ENCODE peak calls at places on chromosomes 6 and 20, in eight cellular contexts. C, S, Q, J, N, M, A and W are unnamed samples.
A peak's percentile ranks its signal among the peaks of the same experiment; 100 is the strongest.

GRCh38 chr6:81697564-81697963 is 54.9 kb downstream of the TENT5A start:
- DNase-seq in N (no peak), J (no peak), Q (no peak), A (peak; percentile 26), S (no peak), M (no peak), C (no peak), W (no peak)

GRCh38 chr6:26250806-26251075 is 114.3 kb upstream of the BTN3A2 start:
- DNase-seq in A (no peak), S (no peak), J (no peak), Q (peak; percentile 42), N (no peak), M (no peak), C (no peak), W (no peak)

GRCh38 chr20:35129647-35130069 is 17.5 kb downstream of the EDEM2 start:
- DNase-seq in S (no peak), J (no peak), N (no peak), C (no peak), M (no peak), A (peak; percentile 56), Q (no peak), W (no peak)

GRCh38 chr6:149854532-149854931 is 9.6 kb downstream of the LRP11 start:
- DNase-seq in Q (no peak), C (no peak), J (no peak), S (no peak), M (no peak), N (no peak), A (peak; percentile 42), W (no peak)

GRCh38 chr6:42007286-42007685 is 43.0 kb upstream of the TAF8 start:
- DNase-seq in M (peak; percentile 41), A (no peak), J (no peak), S (no peak), C (no peak), Q (no peak), N (no peak), W (no peak)

GRCh38 chr6:169397684-169398083 is 144.0 kb upstream of the THBS2 start:
- DNase-seq in M (no peak), Q (no peak), N (no peak), C (no peak), S (no peak), J (no peak), A (no peak), W (no peak)

GRCh38 chr6:162921062-162921461 is 193.3 kb downstream of the PACRG start:
- DNase-seq in N (no peak), J (no peak), C (no peak), S (no peak), A (no peak), M (no peak), Q (no peak), W (no peak)

GRCh38 chr6:156832166-156832743 is 55.1 kb downstream of the ARID1B start:
- DNase-seq in A (no peak), Q (no peak), S (peak; percentile 38), C (no peak), M (no peak), J (no peak), N (no peak), W (peak; percentile 28)

GRCh38 chr20:25444556-25444955 is 37.1 kb downstream of the GINS1 start:
- DNase-seq in S (no peak), C (no peak), M (no peak), A (no peak), J (no peak), Q (no peak), N (no peak), W (no peak)

GRCh38 chr6:17986656-17987575 is 519 bp downstream of the KIF13A start:
- DNase-seq in M (peak; percentile 54), J (no peak), S (peak; percentile 83), A (peak; percentile 31), N (no peak), C (peak; percentile 81), Q (no peak), W (peak; percentile 76)

GRCh38 chr6:109625199-109625598 is 65.8 kb downstream of the AK9 start:
- DNase-seq in N (no peak), Q (no peak), M (no peak), C (no peak), S (no peak), J (no peak), A (no peak), W (no peak)

GRCh38 chr20:10332656-10333421 is 101.2 kb downstream of the MKKS start:
- DNase-seq in J (no peak), S (no peak), M (no peak), A (no peak), Q (no peak), C (no peak), N (no peak), W (no peak)

GRCh38 chr6:5869261-5869660 is 137.5 kb downstream of the NRN1 start:
- DNase-seq in J (no peak), A (no peak), C (no peak), S (no peak), Q (no peak), N (no peak), M (no peak), W (no peak)

GRCh38 chr20:18005170-18005989 is 36.6 kb downstream of the MGME1 start:
- DNase-seq in S (no peak), N (no peak), J (peak; percentile 59), Q (no peak), C (no peak), A (no peak), M (no peak), W (no peak)

GRCh38 chr6:2823104-2823850 is 18.4 kb downstream of the SERPINB1 start:
- DNase-seq in S (no peak), A (no peak), N (no peak), J (no peak), M (no peak), Q (no peak), C (no peak), W (no peak)

GRCh38 chr20:62740286-62741141 is 31.9 kb downstream of the NTSR1 start:
- DNase-seq in S (no peak), Q (peak; percentile 71), J (peak; percentile 82), N (peak; percentile 58), M (peak; percentile 84), C (peak; percentile 54), A (peak; percentile 98), W (no peak)

GRCh38 chr6:84774174-84775158 is 10.1 kb upstream of the TBX18 start:
- DNase-seq in J (no peak), A (no peak), N (no peak), S (peak; percentile 2), C (peak; percentile 85), Q (no peak), M (peak; percentile 70), W (no peak)

GRCh38 chr20:41161886-41162285 is 24.5 kb downstream of the PLCG1 start:
- DNase-seq in Q (no peak), A (no peak), C (no peak), J (no peak), S (no peak), M (no peak), N (no peak), W (no peak)

GRCh38 chr20:18224968-18225568 is 63.3 kb upstream of the ZNF133 start:
- DNase-seq in S (no peak), A (peak; percentile 75), Q (no peak), J (no peak), M (no peak), C (peak; percentile 58), N (no peak), W (peak; percentile 55)

GRCh38 chr20:50071039-50071888 is 41.7 kb downstream of the UBE2V1 start:
- DNase-seq in S (peak; percentile 88), M (peak; percentile 100), N (peak; percentile 85), Q (peak; percentile 88), C (peak; percentile 100), A (peak; percentile 76), J (peak; percentile 86), W (peak; percentile 97)

GRCh38 chr6:50822078-50822476 is 3.4 kb downstream of the TFAP2B start:
- DNase-seq in A (no peak), C (no peak), N (no peak), M (no peak), Q (no peak), J (no peak), S (no peak), W (no peak)

GRCh38 chr20:62918830-62919229 is 7.5 kb downstream of the DIDO1 start:
- DNase-seq in Q (peak; percentile 40), M (peak; percentile 72), A (no peak), J (no peak), C (no peak), S (no peak), N (no peak), W (no peak)